ENCODE peak calls at places on chromosomes 12 and 14, in six cellular contexts. One of them, this sample, is unnamed.

GRCh38 chr14:20997564-20997963 is 1.5 kb upstream of the SLC39A2 start:
- DNase-seq in heart right ventricle: no peak
- DNase-seq in cardiac fibroblast: no peak
- DNase-seq in neural crest cell: no peak
- DNase-seq in GM20000: no peak
- DNase-seq in choroid plexus epithelial cell: no peak
- DNase-seq in this sample: no peak

GRCh38 chr14:70891741-70892140 is 15.5 kb upstream of the PCNX1 start:
- DNase-seq in cardiac fibroblast: no peak
- DNase-seq in heart right ventricle: no peak
- DNase-seq in choroid plexus epithelial cell: peak; percentile 49
- DNase-seq in GM20000: no peak
- DNase-seq in neural crest cell: no peak
- DNase-seq in this sample: no peak

GRCh38 chr12:105744659-105745058 is 394.1 kb downstream of the NUAK1 start:
- DNase-seq in GM20000: no peak
- DNase-seq in heart right ventricle: no peak
- DNase-seq in choroid plexus epithelial cell: no peak
- DNase-seq in cardiac fibroblast: no peak
- DNase-seq in neural crest cell: no peak
- DNase-seq in this sample: no peak

GRCh38 chr14:57865450-57866198 is at the start of gene SLC35F4:
- DNase-seq in neural crest cell: peak; percentile 42
- DNase-seq in GM20000: peak; percentile 45
- DNase-seq in choroid plexus epithelial cell: peak; percentile 14
- DNase-seq in heart right ventricle: no peak
- DNase-seq in cardiac fibroblast: peak; percentile 4
- DNase-seq in this sample: peak; percentile 34

GRCh38 chr12:107353312-107353711 is 260.0 kb upstream of the CRY1 start:
- DNase-seq in heart right ventricle: no peak
- DNase-seq in cardiac fibroblast: no peak
- DNase-seq in GM20000: no peak
- DNase-seq in choroid plexus epithelial cell: no peak
- DNase-seq in neural crest cell: no peak
- DNase-seq in this sample: no peak

GRCh38 chr12:104416637-104417036 is 40.1 kb upstream of the CHST11 start:
- DNase-seq in cardiac fibroblast: no peak
- DNase-seq in heart right ventricle: no peak
- DNase-seq in choroid plexus epithelial cell: no peak
- DNase-seq in GM20000: no peak
- DNase-seq in neural crest cell: no peak
- DNase-seq in this sample: no peak

GRCh38 chr12:41250748-41251147 is 62.6 kb downstream of the PDZRN4 start:
- DNase-seq in GM20000: no peak
- DNase-seq in heart right ventricle: no peak
- DNase-seq in neural crest cell: no peak
- DNase-seq in choroid plexus epithelial cell: peak; percentile 6
- DNase-seq in cardiac fibroblast: peak; percentile 0
- DNase-seq in this sample: no peak

GRCh38 chr12:79983492-79983891 is 48.6 kb upstream of the PPP1R12A start:
- DNase-seq in choroid plexus epithelial cell: peak; percentile 21
- DNase-seq in heart right ventricle: no peak
- DNase-seq in GM20000: no peak
- DNase-seq in neural crest cell: no peak
- DNase-seq in cardiac fibroblast: peak; percentile 66
- DNase-seq in this sample: no peak

GRCh38 chr14:93103392-93104080 is 12.2 kb downstream of the ITPK1 start:
- DNase-seq in GM20000: peak; percentile 87
- DNase-seq in neural crest cell: no peak
- DNase-seq in choroid plexus epithelial cell: peak; percentile 16
- DNase-seq in heart right ventricle: no peak
- DNase-seq in cardiac fibroblast: no peak
- DNase-seq in this sample: no peak

GRCh38 chr12:42473130-42473529 is 116.4 kb downstream of the PRICKLE1 start:
- DNase-seq in GM20000: no peak
- DNase-seq in choroid plexus epithelial cell: peak; percentile 75
- DNase-seq in cardiac fibroblast: peak; percentile 36
- DNase-seq in heart right ventricle: no peak
- DNase-seq in neural crest cell: no peak
- DNase-seq in this sample: no peak

GRCh38 chr14:50044040-50044651 is 72.2 kb downstream of the VCPKMT start:
- DNase-seq in choroid plexus epithelial cell: no peak
- DNase-seq in GM20000: no peak
- DNase-seq in cardiac fibroblast: peak; percentile 46
- DNase-seq in neural crest cell: no peak
- DNase-seq in heart right ventricle: no peak
- DNase-seq in this sample: no peak

GRCh38 chr14:50045837-50046236 is 70.5 kb downstream of the VCPKMT start:
- DNase-seq in choroid plexus epithelial cell: no peak
- DNase-seq in GM20000: no peak
- DNase-seq in cardiac fibroblast: no peak
- DNase-seq in neural crest cell: no peak
- DNase-seq in heart right ventricle: no peak
- DNase-seq in this sample: no peak

GRCh38 chr14:50041980-50042379 is 74.4 kb downstream of the VCPKMT start:
- DNase-seq in choroid plexus epithelial cell: no peak
- DNase-seq in neural crest cell: no peak
- DNase-seq in GM20000: no peak
- DNase-seq in cardiac fibroblast: no peak
- DNase-seq in heart right ventricle: no peak
- DNase-seq in this sample: no peak

GRCh38 chr14:50047274-50047676 is 69.1 kb downstream of the VCPKMT start:
- DNase-seq in choroid plexus epithelial cell: no peak
- DNase-seq in cardiac fibroblast: no peak
- DNase-seq in neural crest cell: no peak
- DNase-seq in heart right ventricle: no peak
- DNase-seq in GM20000: peak; percentile 87
- DNase-seq in this sample: no peak

GRCh38 chr14:50045039-50045711 is 71.2 kb downstream of the VCPKMT start:
- DNase-seq in cardiac fibroblast: peak; percentile 86
- DNase-seq in heart right ventricle: peak; percentile 71
- DNase-seq in GM20000: peak; percentile 69
- DNase-seq in neural crest cell: no peak
- DNase-seq in choroid plexus epithelial cell: peak; percentile 72
- DNase-seq in this sample: no peak
- TF ChIP-seq CTCF in cardiac fibroblast: no peak
- TF ChIP-seq CTCF in heart right ventricle: no peak
- TF ChIP-seq CTCF in GM20000: no peak
- TF ChIP-seq CTCF in neural crest cell: no peak
- TF ChIP-seq CTCF in choroid plexus epithelial cell: no peak
- TF ChIP-seq CTCF in this sample: no peak

GRCh38 chr12:93896427-93896826 is 219.3 kb downstream of the CRADD start:
- DNase-seq in GM20000: no peak
- DNase-seq in heart right ventricle: no peak
- DNase-seq in choroid plexus epithelial cell: peak; percentile 19
- DNase-seq in cardiac fibroblast: peak; percentile 32
- DNase-seq in neural crest cell: no peak
- DNase-seq in this sample: no peak
- TF ChIP-seq CTCF in GM20000: no peak
- TF ChIP-seq CTCF in heart right ventricle: no peak
- TF ChIP-seq CTCF in choroid plexus epithelial cell: peak; percentile 32
- TF ChIP-seq CTCF in cardiac fibroblast: no peak
- TF ChIP-seq CTCF in neural crest cell: peak; percentile 38
- TF ChIP-seq CTCF in this sample: peak; percentile 21

DNA sequence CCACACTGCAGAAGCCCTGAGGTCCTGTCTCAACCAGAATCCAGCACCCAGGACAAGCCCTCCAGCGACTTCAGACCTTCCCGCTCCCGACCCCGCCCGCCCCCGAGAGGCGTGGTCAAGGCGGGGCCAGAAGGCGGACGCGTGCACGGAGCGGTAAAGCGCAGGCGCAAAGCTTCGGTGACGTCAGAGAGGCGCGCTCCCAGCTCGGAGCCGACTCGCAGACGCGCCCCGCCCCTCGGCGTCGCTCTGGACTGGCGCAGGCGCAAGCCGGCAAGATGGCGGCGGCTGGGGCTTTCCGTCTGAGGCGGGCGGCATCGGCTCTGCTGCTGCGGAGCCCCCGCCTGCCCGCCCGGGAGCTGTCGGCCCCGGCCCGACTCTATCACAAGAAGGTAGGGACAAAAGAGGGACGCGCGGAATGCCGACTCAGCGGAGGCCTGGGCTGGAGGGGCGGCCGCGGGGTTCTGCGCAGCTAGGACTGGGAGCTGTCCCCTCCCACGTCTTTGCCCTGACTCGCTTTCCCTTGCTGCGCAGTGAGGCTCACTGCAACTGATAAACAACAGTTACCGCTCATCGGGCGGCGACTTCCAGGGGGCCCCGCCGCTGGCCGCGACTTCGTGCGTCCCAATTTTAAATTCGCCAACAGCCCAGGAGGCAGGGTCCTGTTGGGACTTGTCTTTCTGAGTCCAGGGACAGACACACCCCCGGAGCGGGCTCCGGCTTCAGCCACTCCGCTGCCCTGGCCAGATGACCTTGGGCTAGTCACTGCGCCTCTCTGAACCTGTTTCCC is at the start of gene ISCU:
- DNase-seq in GM20000: peak; percentile 94
- DNase-seq in choroid plexus epithelial cell: peak; percentile 98
- DNase-seq in heart right ventricle: peak; percentile 99
- DNase-seq in cardiac fibroblast: peak; percentile 98
- DNase-seq in neural crest cell: peak; percentile 99
- DNase-seq in this sample: peak; percentile 97
- TF ChIP-seq CTCF in GM20000: no peak
- TF ChIP-seq CTCF in choroid plexus epithelial cell: no peak
- TF ChIP-seq CTCF in heart right ventricle: no peak
- TF ChIP-seq CTCF in cardiac fibroblast: no peak
- TF ChIP-seq CTCF in neural crest cell: no peak
- TF ChIP-seq CTCF in this sample: no peak

DNA sequence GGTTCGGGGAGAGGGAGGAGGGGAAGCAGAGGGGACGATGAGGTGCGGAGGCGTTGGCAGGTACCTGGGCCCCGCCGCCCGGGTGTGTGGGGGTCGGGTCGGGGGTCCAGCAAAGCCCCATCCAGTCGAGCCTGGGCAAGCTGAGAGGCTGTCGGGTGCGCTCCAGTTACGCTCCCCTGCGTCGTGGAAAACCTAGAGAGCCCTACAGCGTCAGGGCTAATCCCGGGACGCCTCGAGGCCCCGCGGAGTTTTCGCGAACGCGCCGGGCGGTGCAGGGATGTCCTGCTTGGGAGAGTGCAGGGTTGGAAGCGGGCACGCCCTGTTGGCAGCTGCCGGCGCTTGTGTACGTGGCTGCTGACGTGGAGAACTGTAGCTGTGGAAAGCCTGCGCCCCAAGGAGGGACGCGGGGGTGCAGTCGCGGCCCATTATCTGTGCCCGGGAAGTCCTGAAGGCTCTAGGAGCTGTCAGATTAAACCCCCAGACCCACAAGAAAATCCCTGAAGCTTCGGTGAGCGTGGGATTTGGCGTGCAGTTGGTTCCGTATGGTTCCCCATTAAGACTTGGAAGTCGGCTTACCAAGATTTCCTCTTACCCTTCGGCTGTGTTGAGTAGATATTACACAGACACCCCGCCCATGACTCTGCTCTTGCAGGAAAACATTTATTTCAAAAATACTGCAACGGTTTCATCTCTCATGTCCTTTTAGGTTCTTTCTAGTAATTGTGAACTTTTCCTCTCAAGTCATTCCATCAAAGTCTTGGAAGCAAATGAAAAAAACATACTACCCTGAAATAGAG is 11.3 kb upstream of the SLC38A2 start:
- DNase-seq in cardiac fibroblast: peak; percentile 99
- DNase-seq in neural crest cell: peak; percentile 31
- DNase-seq in heart right ventricle: peak; percentile 94
- DNase-seq in GM20000: peak; percentile 43
- DNase-seq in choroid plexus epithelial cell: peak; percentile 98
- DNase-seq in this sample: peak; percentile 71
- TF ChIP-seq CTCF in cardiac fibroblast: no peak
- TF ChIP-seq CTCF in neural crest cell: peak; percentile 23
- TF ChIP-seq CTCF in heart right ventricle: no peak
- TF ChIP-seq CTCF in GM20000: no peak
- TF ChIP-seq CTCF in choroid plexus epithelial cell: peak; percentile 14
- TF ChIP-seq CTCF in this sample: no peak

DNA sequence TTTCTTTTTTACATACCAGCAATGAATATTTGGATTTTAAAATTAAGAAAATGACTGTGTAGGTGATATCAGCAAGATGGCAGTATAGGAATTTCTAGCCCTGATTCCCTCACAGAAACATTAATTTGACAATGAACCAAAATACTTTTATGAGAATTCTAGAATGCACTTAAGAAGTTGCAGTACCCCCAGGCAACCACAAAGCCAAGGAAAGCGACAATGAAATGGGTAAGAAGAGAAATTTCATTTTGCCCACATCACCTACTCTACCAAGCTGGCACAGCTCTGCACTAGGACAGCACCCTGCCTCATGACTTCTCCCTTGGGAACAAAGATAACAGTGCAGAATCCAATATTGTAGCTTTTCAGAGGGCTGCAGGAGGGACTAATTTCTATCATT is 6.6 kb downstream of the OR9K2 start:
- DNase-seq in GM20000: no peak
- DNase-seq in cardiac fibroblast: no peak
- DNase-seq in neural crest cell: no peak
- DNase-seq in choroid plexus epithelial cell: no peak
- DNase-seq in heart right ventricle: no peak
- DNase-seq in this sample: no peak
- TF ChIP-seq CTCF in GM20000: no peak
- TF ChIP-seq CTCF in cardiac fibroblast: peak; percentile 11
- TF ChIP-seq CTCF in neural crest cell: peak; percentile 42
- TF ChIP-seq CTCF in choroid plexus epithelial cell: no peak
- TF ChIP-seq CTCF in heart right ventricle: peak; percentile 27
- TF ChIP-seq CTCF in this sample: no peak

DNA sequence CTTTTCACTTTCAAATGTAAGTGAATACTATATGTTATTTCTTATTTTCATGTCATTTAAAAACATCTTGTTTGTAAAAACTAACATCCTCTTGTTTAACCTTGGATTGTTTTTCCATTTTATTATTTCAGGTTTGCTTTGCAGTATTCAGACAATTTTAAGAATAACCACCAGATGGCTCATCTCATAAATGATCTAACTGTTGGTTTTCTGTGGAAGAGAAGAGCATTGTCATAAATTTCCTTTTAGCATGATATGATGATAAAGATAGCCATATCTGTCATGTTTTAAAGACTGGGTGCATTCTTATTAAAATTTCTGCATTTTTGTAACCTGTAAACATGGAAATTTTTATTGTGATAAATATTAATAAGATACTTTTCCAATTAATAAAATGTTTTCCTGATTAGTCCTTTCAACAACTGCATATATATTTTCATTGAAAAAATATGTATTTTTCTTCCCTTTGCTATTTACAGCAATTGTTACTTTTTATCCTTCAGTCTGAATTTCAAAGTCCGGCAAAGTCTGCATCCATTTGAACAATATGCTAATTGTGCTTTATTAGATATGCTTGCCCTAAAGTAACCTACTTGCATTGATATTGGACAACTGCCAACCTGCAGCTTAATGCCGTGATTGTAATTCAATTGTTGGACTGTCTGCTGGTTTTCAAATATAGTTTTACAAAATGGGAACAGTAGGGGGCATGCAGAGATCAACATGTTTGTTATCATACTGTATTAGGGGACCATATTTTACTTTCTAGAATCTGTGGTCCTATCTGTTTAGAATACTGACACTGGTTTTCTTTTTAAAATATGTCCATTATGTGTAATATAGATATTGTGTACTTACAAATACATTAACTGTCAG is 163.4 kb downstream of the GARIN6 start:
- DNase-seq in heart right ventricle: no peak
- DNase-seq in choroid plexus epithelial cell: peak; percentile 39
- DNase-seq in GM20000: peak; percentile 3
- DNase-seq in cardiac fibroblast: peak; percentile 37
- DNase-seq in neural crest cell: no peak
- DNase-seq in this sample: peak; percentile 54
- TF ChIP-seq CTCF in heart right ventricle: peak; percentile 9
- TF ChIP-seq CTCF in choroid plexus epithelial cell: peak; percentile 45
- TF ChIP-seq CTCF in GM20000: no peak
- TF ChIP-seq CTCF in cardiac fibroblast: peak; percentile 24
- TF ChIP-seq CTCF in neural crest cell: peak; percentile 67
- TF ChIP-seq CTCF in this sample: peak; percentile 23

GRCh38 chr12:1533205-1533601 is 61.2 kb downstream of the FBXL14 start:
- DNase-seq in heart right ventricle: no peak
- DNase-seq in neural crest cell: no peak
- DNase-seq in cardiac fibroblast: peak; percentile 24
- DNase-seq in choroid plexus epithelial cell: no peak
- DNase-seq in GM20000: peak; percentile 64
- DNase-seq in this sample: no peak
- TF ChIP-seq CTCF in heart right ventricle: no peak
- TF ChIP-seq CTCF in neural crest cell: no peak
- TF ChIP-seq CTCF in cardiac fibroblast: peak; percentile 10
- TF ChIP-seq CTCF in choroid plexus epithelial cell: no peak
- TF ChIP-seq CTCF in GM20000: no peak
- TF ChIP-seq CTCF in this sample: no peak

This sample was measured in WERI-Rb-1.